ENCODE peak calls at places on chromosomes 4 and X, in ten cellular contexts. P, X, T, Y, R, I, F, D, K and U are unnamed samples.

GRCh38 chr4:18756661-18757060 is 735.1 kb upstream of the LCORL start:
- DNase-seq in D (no peak), K (no peak), P (no peak), Y (no peak), X (no peak), R (no peak), T (no peak), F (no peak), I (no peak), U (no peak)

GRCh38 chrX:46912673-46913491 is 661 bp downstream of the JADE3 start:
- DNase-seq in I (peak), T (no peak), Y (no peak), K (peak), F (peak), X (peak), R (no peak), P (no peak), D (peak), U (peak)

GRCh38 chrX:31893525-31893924 is 821.7 kb upstream of the FTHL17 start:
- DNase-seq in X (no peak), F (no peak), I (no peak), D (no peak), R (no peak), T (no peak), K (no peak), P (no peak), Y (no peak), U (no peak)

GRCh38 chr4:112252234-112252633 is 20.6 kb downstream of the AP1AR start:
- DNase-seq in F (no peak), X (no peak), Y (no peak), P (no peak), T (no peak), R (no peak), D (no peak), K (no peak), I (no peak), U (no peak)

GRCh38 chrX:22314211-22314610 is 41.5 kb downstream of the CBLL2 start:
- DNase-seq in P (no peak), I (no peak), R (no peak), X (no peak), K (no peak), D (no peak), F (no peak), Y (no peak), T (no peak), U (no peak)

GRCh38 chr4:64417974-64418373 is 8.7 kb upstream of the TECRL start:
- DNase-seq in F (no peak), P (no peak), I (no peak), D (no peak), R (no peak), K (no peak), Y (no peak), T (no peak), X (no peak), U (no peak)

GRCh38 chr4:150224896-150225591 is 146.8 kb downstream of the DCLK2 start:
- DNase-seq in K (no peak), P (peak), Y (peak), F (no peak), R (no peak), X (no peak), T (no peak), D (no peak), I (no peak), U (no peak)

GRCh38 chr4:111512081-111512774 is 633.0 kb upstream of the FAM241A start:
- DNase-seq in R (peak), I (no peak), P (peak), K (no peak), D (no peak), X (no peak), T (no peak), Y (peak), F (no peak), U (no peak)

GRCh38 chr4:32909722-32910121 is 2189.6 kb downstream of the PCDH7 start:
- DNase-seq in F (no peak), T (no peak), Y (no peak), X (no peak), R (no peak), I (no peak), P (no peak), D (no peak), K (no peak), U (no peak)